ENCODE peak calls at places on chromosomes 5 and 9, in nine cellular contexts. One of them, this sample, is unnamed.

GRCh38 chr9:82777366-82777765 is 285.6 kb downstream of the RASEF start:
- DNase-seq in endodermal cell: no peak
- DNase-seq in PC-9: no peak
- DNase-seq in cardiac muscle cell: no peak
- DNase-seq in lower leg skin: no peak
- DNase-seq in A549: no peak
- DNase-seq in adrenal gland: no peak
- DNase-seq in NB4: no peak
- DNase-seq in OCI-LY7: no peak
- DNase-seq in this sample: no peak

GRCh38 chr9:124593080-124594058 is 86.2 kb upstream of the NR5A1 start:
- DNase-seq in endodermal cell: peak
- DNase-seq in PC-9: no peak
- DNase-seq in cardiac muscle cell: peak
- DNase-seq in lower leg skin: no peak
- DNase-seq in A549: no peak
- DNase-seq in adrenal gland: no peak
- DNase-seq in NB4: peak
- DNase-seq in OCI-LY7: no peak
- DNase-seq in this sample: no peak

GRCh38 chr5:143386725-143387124 is 16.8 kb downstream of the NR3C1 start:
- DNase-seq in endodermal cell: no peak
- DNase-seq in PC-9: no peak
- DNase-seq in cardiac muscle cell: no peak
- DNase-seq in lower leg skin: no peak
- DNase-seq in A549: no peak
- DNase-seq in adrenal gland: no peak
- DNase-seq in NB4: no peak
- DNase-seq in OCI-LY7: no peak
- DNase-seq in this sample: no peak

GRCh38 chr9:129471201-129472019 is 149.5 kb downstream of the C9orf50 start:
- DNase-seq in endodermal cell: no peak
- DNase-seq in PC-9: no peak
- DNase-seq in cardiac muscle cell: no peak
- DNase-seq in lower leg skin: no peak
- DNase-seq in A549: no peak
- DNase-seq in adrenal gland: no peak
- DNase-seq in NB4: no peak
- DNase-seq in OCI-LY7: no peak
- DNase-seq in this sample: no peak

GRCh38 chr5:168076561-168076991 is 214.9 kb upstream of the WWC1 start:
- DNase-seq in endodermal cell: peak
- DNase-seq in PC-9: no peak
- DNase-seq in cardiac muscle cell: peak
- DNase-seq in lower leg skin: peak
- DNase-seq in A549: no peak
- DNase-seq in adrenal gland: peak
- DNase-seq in NB4: peak
- DNase-seq in OCI-LY7: no peak
- DNase-seq in this sample: peak

GRCh38 chr9:36970007-36970888 is 63.8 kb downstream of the PAX5 start:
- DNase-seq in endodermal cell: peak
- DNase-seq in PC-9: peak
- DNase-seq in cardiac muscle cell: no peak
- DNase-seq in lower leg skin: peak
- DNase-seq in A549: no peak
- DNase-seq in adrenal gland: no peak
- DNase-seq in NB4: no peak
- DNase-seq in OCI-LY7: no peak
- DNase-seq in this sample: no peak

GRCh38 chr9:109518621-109519335 is 20.7 kb upstream of the PTPN3 start:
- DNase-seq in endodermal cell: no peak
- DNase-seq in PC-9: no peak
- DNase-seq in cardiac muscle cell: no peak
- DNase-seq in lower leg skin: no peak
- DNase-seq in A549: no peak
- DNase-seq in adrenal gland: no peak
- DNase-seq in NB4: peak
- DNase-seq in OCI-LY7: no peak
- DNase-seq in this sample: no peak

GRCh38 chr9:98364042-98364441 is 108.6 kb upstream of the TBC1D2 start:
- DNase-seq in endodermal cell: no peak
- DNase-seq in PC-9: no peak
- DNase-seq in cardiac muscle cell: no peak
- DNase-seq in lower leg skin: peak
- DNase-seq in A549: no peak
- DNase-seq in adrenal gland: no peak
- DNase-seq in NB4: no peak
- DNase-seq in OCI-LY7: no peak
- DNase-seq in this sample: no peak

GRCh38 chr5:84374568-84374967 is 10.1 kb downstream of the EDIL3 start:
- DNase-seq in endodermal cell: no peak
- DNase-seq in PC-9: no peak
- DNase-seq in cardiac muscle cell: no peak
- DNase-seq in lower leg skin: no peak
- DNase-seq in A549: no peak
- DNase-seq in adrenal gland: no peak
- DNase-seq in NB4: no peak
- DNase-seq in OCI-LY7: no peak
- DNase-seq in this sample: no peak

GRCh38 chr5:132677191-132677590 is 3.4 kb downstream of the IL4 start:
- DNase-seq in endodermal cell: peak
- DNase-seq in PC-9: peak
- DNase-seq in cardiac muscle cell: peak
- DNase-seq in lower leg skin: no peak
- DNase-seq in A549: peak
- DNase-seq in adrenal gland: peak
- DNase-seq in NB4: no peak
- DNase-seq in OCI-LY7: no peak
- DNase-seq in this sample: no peak

GRCh38 chr9:3526903-3527652 is 1.3 kb upstream of the RFX3 start:
- DNase-seq in endodermal cell: peak
- DNase-seq in PC-9: peak
- DNase-seq in cardiac muscle cell: peak
- DNase-seq in lower leg skin: no peak
- DNase-seq in A549: peak
- DNase-seq in adrenal gland: peak
- DNase-seq in NB4: peak
- DNase-seq in OCI-LY7: peak
- DNase-seq in this sample: no peak

GRCh38 chr5:158414780-158415179 is 555.8 kb upstream of the CLINT1 start:
- DNase-seq in endodermal cell: no peak
- DNase-seq in PC-9: no peak
- DNase-seq in cardiac muscle cell: no peak
- DNase-seq in lower leg skin: no peak
- DNase-seq in A549: no peak
- DNase-seq in adrenal gland: no peak
- DNase-seq in NB4: no peak
- DNase-seq in OCI-LY7: no peak
- DNase-seq in this sample: no peak

GRCh38 chr5:33371660-33372059 is 69.1 kb upstream of the TARS1 start:
- DNase-seq in endodermal cell: no peak
- DNase-seq in PC-9: no peak
- DNase-seq in cardiac muscle cell: no peak
- DNase-seq in lower leg skin: no peak
- DNase-seq in A549: no peak
- DNase-seq in adrenal gland: no peak
- DNase-seq in NB4: no peak
- DNase-seq in OCI-LY7: no peak
- DNase-seq in this sample: no peak

GRCh38 chr5:172645271-172645670 is 4.2 kb downstream of the NEURL1B start:
- DNase-seq in endodermal cell: no peak
- DNase-seq in PC-9: no peak
- DNase-seq in cardiac muscle cell: peak
- DNase-seq in lower leg skin: no peak
- DNase-seq in A549: no peak
- DNase-seq in adrenal gland: no peak
- DNase-seq in NB4: no peak
- DNase-seq in OCI-LY7: no peak
- DNase-seq in this sample: no peak

GRCh38 chr5:172648008-172648359 is 6.9 kb downstream of the NEURL1B start:
- DNase-seq in endodermal cell: peak
- DNase-seq in PC-9: peak
- DNase-seq in cardiac muscle cell: no peak
- DNase-seq in lower leg skin: no peak
- DNase-seq in A549: no peak
- DNase-seq in adrenal gland: no peak
- DNase-seq in NB4: peak
- DNase-seq in OCI-LY7: no peak
- DNase-seq in this sample: no peak

GRCh38 chr5:172647341-172648007 is 6.4 kb downstream of the NEURL1B start:
- DNase-seq in endodermal cell: no peak
- DNase-seq in PC-9: no peak
- DNase-seq in cardiac muscle cell: no peak
- DNase-seq in lower leg skin: no peak
- DNase-seq in A549: no peak
- DNase-seq in adrenal gland: no peak
- DNase-seq in NB4: no peak
- DNase-seq in OCI-LY7: no peak
- DNase-seq in this sample: no peak

GRCh38 chr5:172648755-172649154 is 7.7 kb downstream of the NEURL1B start:
- DNase-seq in endodermal cell: no peak
- DNase-seq in PC-9: peak
- DNase-seq in cardiac muscle cell: no peak
- DNase-seq in lower leg skin: no peak
- DNase-seq in A549: no peak
- DNase-seq in adrenal gland: no peak
- DNase-seq in NB4: peak
- DNase-seq in OCI-LY7: no peak
- DNase-seq in this sample: no peak

DNA sequence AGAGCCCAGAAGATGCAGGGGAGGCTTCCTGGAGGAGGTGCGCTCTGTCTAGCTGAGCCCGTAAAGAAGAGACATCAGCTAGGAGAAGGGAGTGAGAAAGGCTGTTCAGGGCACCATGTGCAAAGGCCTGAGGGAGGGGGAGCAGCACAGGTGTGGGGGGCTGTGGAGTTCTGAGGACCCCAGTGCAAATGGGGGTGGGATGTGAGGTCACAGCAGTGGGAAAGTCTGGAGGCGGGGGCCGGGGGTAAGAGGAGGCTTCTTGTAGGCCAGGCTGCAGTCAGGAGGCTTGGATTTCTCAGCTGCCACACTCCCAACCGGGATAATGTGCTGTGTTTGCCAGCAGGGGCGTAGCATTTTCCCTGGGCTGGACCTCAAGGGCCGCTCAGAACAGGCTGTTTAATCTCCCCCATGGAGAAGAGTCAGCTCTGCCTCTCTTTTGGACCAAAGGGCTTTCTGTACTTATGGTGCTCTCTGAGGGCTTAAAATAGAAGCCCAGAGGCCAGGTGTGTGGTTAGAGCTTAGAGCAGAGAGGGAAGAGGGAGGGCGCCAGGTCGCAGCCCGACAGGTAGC is 5.7 kb downstream of the NEURL1B start:
- DNase-seq in endodermal cell: peak
- DNase-seq in PC-9: no peak
- DNase-seq in cardiac muscle cell: peak
- DNase-seq in lower leg skin: no peak
- DNase-seq in A549: peak
- DNase-seq in adrenal gland: no peak
- DNase-seq in NB4: no peak
- DNase-seq in OCI-LY7: no peak
- DNase-seq in this sample: no peak
- TF ChIP-seq CTCF in endodermal cell: peak
- TF ChIP-seq CTCF in PC-9: no peak
- TF ChIP-seq CTCF in cardiac muscle cell: peak
- TF ChIP-seq CTCF in lower leg skin: no peak
- TF ChIP-seq CTCF in A549: no peak
- TF ChIP-seq CTCF in adrenal gland: peak
- TF ChIP-seq CTCF in NB4: no peak
- TF ChIP-seq CTCF in OCI-LY7: no peak
- TF ChIP-seq CTCF in this sample: peak

DNA sequence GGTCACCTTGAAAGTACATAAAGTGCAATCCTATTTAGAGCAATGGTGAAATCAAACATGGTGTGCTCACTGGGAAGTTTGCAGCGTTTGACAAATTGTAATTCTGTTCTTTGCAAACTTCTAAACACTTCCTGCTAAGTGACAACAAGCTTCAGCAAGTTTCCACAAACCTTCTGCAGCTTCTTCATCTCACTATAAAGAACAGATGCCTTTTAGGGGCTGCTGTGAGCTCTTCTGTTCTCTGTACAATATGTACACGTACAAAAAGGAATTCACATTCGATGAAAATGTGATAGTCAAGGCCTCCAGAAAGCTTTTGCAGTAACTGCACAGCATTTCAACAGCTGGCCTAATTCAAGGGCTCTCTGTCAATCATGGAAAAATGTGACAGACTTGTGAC is 543.1 kb downstream of the CETN3 start:
- DNase-seq in endodermal cell: no peak
- DNase-seq in PC-9: no peak
- DNase-seq in cardiac muscle cell: no peak
- DNase-seq in lower leg skin: no peak
- DNase-seq in A549: no peak
- DNase-seq in adrenal gland: no peak
- DNase-seq in NB4: no peak
- DNase-seq in OCI-LY7: no peak
- DNase-seq in this sample: no peak
- TF ChIP-seq CTCF in endodermal cell: no peak
- TF ChIP-seq CTCF in PC-9: no peak
- TF ChIP-seq CTCF in cardiac muscle cell: no peak
- TF ChIP-seq CTCF in lower leg skin: no peak
- TF ChIP-seq CTCF in A549: no peak
- TF ChIP-seq CTCF in adrenal gland: no peak
- TF ChIP-seq CTCF in NB4: no peak
- TF ChIP-seq CTCF in OCI-LY7: no peak
- TF ChIP-seq CTCF in this sample: no peak

GRCh38 chr9:132412089-132412488 is 2.1 kb downstream of the CFAP77 start:
- DNase-seq in endodermal cell: peak
- DNase-seq in PC-9: no peak
- DNase-seq in cardiac muscle cell: peak
- DNase-seq in lower leg skin: no peak
- DNase-seq in A549: no peak
- DNase-seq in adrenal gland: no peak
- DNase-seq in NB4: peak
- DNase-seq in OCI-LY7: peak
- DNase-seq in this sample: no peak
- TF ChIP-seq CTCF in endodermal cell: peak
- TF ChIP-seq CTCF in PC-9: peak
- TF ChIP-seq CTCF in cardiac muscle cell: peak
- TF ChIP-seq CTCF in lower leg skin: no peak
- TF ChIP-seq CTCF in A549: peak
- TF ChIP-seq CTCF in adrenal gland: peak
- TF ChIP-seq CTCF in NB4: peak
- TF ChIP-seq CTCF in OCI-LY7: peak
- TF ChIP-seq CTCF in this sample: peak

GRCh38 chr5:54254482-54255198 is 55.7 kb downstream of the ARL15 start:
- DNase-seq in endodermal cell: no peak
- DNase-seq in PC-9: no peak
- DNase-seq in cardiac muscle cell: no peak
- DNase-seq in lower leg skin: no peak
- DNase-seq in A549: no peak
- DNase-seq in adrenal gland: peak
- DNase-seq in NB4: peak
- DNase-seq in OCI-LY7: peak
- DNase-seq in this sample: no peak
- TF ChIP-seq CTCF in endodermal cell: peak
- TF ChIP-seq CTCF in PC-9: no peak
- TF ChIP-seq CTCF in cardiac muscle cell: peak
- TF ChIP-seq CTCF in lower leg skin: no peak
- TF ChIP-seq CTCF in A549: peak
- TF ChIP-seq CTCF in adrenal gland: peak
- TF ChIP-seq CTCF in NB4: no peak
- TF ChIP-seq CTCF in OCI-LY7: peak
- TF ChIP-seq CTCF in this sample: peak

GRCh38 chr5:72394688-72395087 is 74.5 kb downstream of the PTCD2 start:
- DNase-seq in endodermal cell: peak
- DNase-seq in PC-9: no peak
- DNase-seq in cardiac muscle cell: no peak
- DNase-seq in lower leg skin: no peak
- DNase-seq in A549: no peak
- DNase-seq in adrenal gland: peak
- DNase-seq in NB4: peak
- DNase-seq in OCI-LY7: peak
- DNase-seq in this sample: no peak
- TF ChIP-seq CTCF in endodermal cell: peak
- TF ChIP-seq CTCF in PC-9: no peak
- TF ChIP-seq CTCF in cardiac muscle cell: peak
- TF ChIP-seq CTCF in lower leg skin: no peak
- TF ChIP-seq CTCF in A549: peak
- TF ChIP-seq CTCF in adrenal gland: peak
- TF ChIP-seq CTCF in NB4: peak
- TF ChIP-seq CTCF in OCI-LY7: peak
- TF ChIP-seq CTCF in this sample: peak

This sample was measured in osteocyte.